ENCODE peak calls at places on chromosome 11, in four cellular contexts. S is HepG2, I is SK-N-SH, U is GM12878. T is an unnamed sample.

GRCh38 chr11:81870815-81871214 is 862.8 kb downstream of the FAM181B start:
- DNase-seq in S (no peak), I (no peak), U (no peak), T (no peak)

GRCh38 chr11:75140269-75141138 is 10.4 kb upstream of the SLCO2B1 start:
- DNase-seq in S (peak; percentile 47), I (peak; percentile 79), U (peak; percentile 12), T (peak; percentile 55)

GRCh38 chr11:85815186-85815911 is 4.4 kb upstream of the SYTL2 start:
- DNase-seq in S (no peak), I (no peak), U (no peak), T (no peak)

GRCh38 chr11:32586576-32587190 is 3.1 kb downstream of the EIF3M start:
- DNase-seq in S (peak; percentile 46), I (peak; percentile 41), U (no peak), T (peak; percentile 55)

GRCh38 chr11:93031386-93031785 is 61.9 kb downstream of the MTNR1B start:
- DNase-seq in S (no peak), I (no peak), U (no peak), T (no peak)

GRCh38 chr11:6995703-6996102 is 24.4 kb downstream of the ZNF214 start:
- DNase-seq in S (no peak), I (no peak), U (no peak), T (no peak)

GRCh38 chr11:121416909-121417567 is 35.1 kb upstream of the SORL1 start:
- DNase-seq in S (no peak), I (no peak), U (peak; percentile 92), T (no peak)

GRCh38 chr11:73321342-73322110 is 13.4 kb downstream of the ARHGEF17 start:
- DNase-seq in S (no peak), I (peak; percentile 89), U (no peak), T (no peak)

GRCh38 chr11:92941676-92942571 is 27.5 kb upstream of the MTNR1B start:
- DNase-seq in S (peak; percentile 23), I (peak; percentile 64), U (no peak), T (peak; percentile 40)

GRCh38 chr11:15707971-15708370 is 593.2 kb downstream of the INSC start:
- DNase-seq in S (no peak), I (peak; percentile 85), U (no peak), T (peak; percentile 33)

GRCh38 chr11:32137263-32137662 is 46.4 kb downstream of the RCN1 start:
- DNase-seq in S (no peak), I (no peak), U (no peak), T (peak; percentile 41)

GRCh38 chr11:2269601-2270321 is 627 bp downstream of the ASCL2 start:
- DNase-seq in S (no peak), I (peak; percentile 82), U (no peak), T (peak; percentile 85)

GRCh38 chr11:125517116-125517804 is 21.2 kb upstream of the FEZ1 start:
- DNase-seq in S (no peak), I (peak; percentile 61), U (no peak), T (no peak)

GRCh38 chr11:134558258-134558835 is 146.3 kb upstream of the B3GAT1 start:
- DNase-seq in S (no peak), I (no peak), U (no peak), T (no peak)

GRCh38 chr11:35362571-35362980 is 56.8 kb downstream of the SLC1A2 start:
- DNase-seq in S (no peak), I (no peak), U (no peak), T (no peak)

GRCh38 chr11:94769897-94770296 is 1.7 kb downstream of the AMOTL1 start:
- DNase-seq in S (no peak), I (no peak), U (no peak), T (no peak)

GRCh38 chr11:118841469-118842222 is 42.0 kb upstream of the CXCR5 start:
- DNase-seq in S (peak; percentile 49), I (no peak), U (peak; percentile 64), T (no peak)

GRCh38 chr11:30424851-30425250 is 101.9 kb downstream of the ARL14EP start:
- DNase-seq in S (no peak), I (no peak), U (no peak), T (no peak)

GRCh38 chr11:85627332-85627997 is at the start of gene DLG2:
- DNase-seq in S (no peak), I (peak; percentile 21), U (no peak), T (no peak)

GRCh38 chr11:3859373-3859881 is 4.0 kb downstream of the STIM1 start:
- DNase-seq in S (no peak), I (no peak), U (no peak), T (no peak)

GRCh38 chr11:81963018-81963417 is 770.6 kb downstream of the FAM181B start:
- DNase-seq in S (peak; percentile 2), I (peak; percentile 8), U (no peak), T (no peak)

GRCh38 chr11:62150887-62151736 is 27.3 kb downstream of the INCENP start:
- DNase-seq in S (no peak), I (no peak), U (no peak), T (no peak)

GRCh38 chr11:101442171-101442570 is 141.6 kb downstream of the TRPC6 start:
- DNase-seq in S (no peak), I (no peak), U (no peak), T (no peak)

GRCh38 chr11:101444164-101444563 is 139.6 kb downstream of the TRPC6 start:
- DNase-seq in S (no peak), I (no peak), U (no peak), T (no peak)

GRCh38 chr11:101439488-101439887 is 144.3 kb downstream of the TRPC6 start:
- DNase-seq in S (no peak), I (no peak), U (no peak), T (no peak)

GRCh38 chr11:101442936-101443521 is 140.8 kb downstream of the TRPC6 start:
- DNase-seq in S (no peak), I (no peak), U (no peak), T (no peak)

GRCh38 chr11:101441747-101442146 is 142.1 kb downstream of the TRPC6 start:
- DNase-seq in S (no peak), I (no peak), U (no peak), T (no peak)
- TF ChIP-seq PBX3 in S (no peak), I (no peak), U (no peak), T (no peak)

GRCh38 chr11:69078508-69078907 is 29.8 kb downstream of the TPCN2 start:
- DNase-seq in S (no peak), I (no peak), U (no peak), T (no peak)

GRCh38 chr11:69074786-69075185 is 26.1 kb downstream of the TPCN2 start:
- DNase-seq in S (no peak), I (no peak), U (no peak), T (no peak)

GRCh38 chr11:69074375-69074774 is 25.6 kb downstream of the TPCN2 start:
- DNase-seq in S (no peak), I (no peak), U (no peak), T (no peak)

GRCh38 chr11:69075421-69076128 is 26.8 kb downstream of the TPCN2 start:
- DNase-seq in S (no peak), I (no peak), U (no peak), T (no peak)

GRCh38 chr11:69076129-69076791 is 27.5 kb downstream of the TPCN2 start:
- DNase-seq in S (no peak), I (no peak), U (no peak), T (no peak)
- TF ChIP-seq PBX3 in S (no peak), I (no peak), U (no peak), T (no peak)

GRCh38 chr11:133545199-133545709 is 13.0 kb upstream of the OPCML start:
- DNase-seq in S (no peak), I (no peak), U (peak; percentile 63), T (no peak)
- TF ChIP-seq PBX3 in S (no peak), I (no peak), U (no peak), T (no peak)

GRCh38 chr11:20443596-20443995 is 56.1 kb downstream of the PRMT3 start:
- DNase-seq in S (peak; percentile 5), I (peak; percentile 17), U (no peak), T (peak; percentile 38)
- TF ChIP-seq PBX3 in S (no peak), I (no peak), U (no peak), T (no peak)

T was measured in A549.